ENCODE peak calls at places on chromosomes 16 and 17, in seven cellular contexts. C is stimulated activated CD4-positive, alpha-beta T cell treated with anti-CD3 and anti-CD28 coated beads, Interleukin-1b, Interleukin-23, amount 100 ng/mL, for 24 hours; I is D341Med; Y is kidney glomerular epithelial cell; B is SK-N-MC; K is anterior cingulate cortex; Z is stromal cell of bone marrow. S is an unnamed sample.

GRCh38 chr16:67659675-67660563 is at the start of gene ACD:
- DNase-seq in C (peak; percentile 89), Z (peak; percentile 80), K (peak; percentile 89), Y (peak; percentile 75), B (no peak), I (peak; percentile 95), S (peak; percentile 89)

GRCh38 chr16:11487289-11487688 is 99.4 kb downstream of the LITAF start:
- DNase-seq in I (no peak), B (no peak), Y (no peak), C (no peak), K (no peak), Z (no peak), S (no peak)

GRCh38 chr17:28317965-28318758 is 838 bp upstream of the TMEM97 start:
- DNase-seq in B (no peak), C (no peak), I (peak; percentile 76), K (no peak), Z (no peak), Y (no peak), S (peak; percentile 73)

GRCh38 chr16:7268182-7268581 is 64.5 kb upstream of the RBFOX1 start:
- DNase-seq in Y (peak; percentile 31), C (no peak), I (peak; percentile 67), Z (no peak), B (no peak), K (no peak), S (no peak)

GRCh38 chr16:14539156-14539555 is 90.9 kb downstream of the PARN start:
- DNase-seq in Y (no peak), Z (no peak), I (no peak), B (no peak), C (no peak), K (no peak), S (no peak)

GRCh38 chr17:1746975-1747543 is 4.4 kb downstream of the SERPINF2 start:
- DNase-seq in Y (no peak), I (no peak), B (no peak), C (no peak), Z (no peak), K (no peak), S (no peak)

GRCh38 chr16:69890891-69891282 is 60.2 kb upstream of the CLEC18A start:
- DNase-seq in Y (no peak), Z (no peak), C (no peak), I (no peak), K (no peak), B (no peak), S (no peak)

GRCh38 chr17:2170023-2170422 is 115.1 kb downstream of the HIC1 start:
- DNase-seq in B (no peak), Y (no peak), I (no peak), Z (no peak), C (no peak), K (no peak), S (no peak)

GRCh38 chr16:81498351-81498750 is 53.7 kb downstream of the CMIP start:
- DNase-seq in I (no peak), Y (no peak), B (no peak), K (no peak), C (no peak), Z (no peak), S (no peak)

GRCh38 chr17:30226878-30227277 is 8.6 kb downstream of the SLC6A4 start:
- DNase-seq in C (no peak), I (no peak), Z (no peak), K (no peak), Y (no peak), B (peak; percentile 61), S (no peak)

GRCh38 chr17:55607736-55608341 is 96.6 kb upstream of the SMIM36 start:
- DNase-seq in Y (no peak), K (no peak), Z (no peak), B (no peak), I (no peak), C (no peak), S (no peak)

GRCh38 chr17:34252138-34252889 is 2.8 kb upstream of the CCL2 start:
- DNase-seq in I (no peak), Z (peak; percentile 86), B (no peak), Y (peak; percentile 94), K (peak; percentile 83), C (no peak), S (no peak)

GRCh38 chr16:82582971-82583370 is 43.8 kb upstream of the CDH13 start:
- DNase-seq in B (no peak), Y (no peak), C (no peak), K (no peak), Z (no peak), I (no peak), S (no peak)

GRCh38 chr17:57445051-57445450 is 188.7 kb downstream of the MSI2 start:
- DNase-seq in K (no peak), Y (peak; percentile 19), Z (no peak), B (no peak), I (no peak), C (no peak), S (no peak)

GRCh38 chr16:79269211-79269863 is 331.2 kb downstream of the MAF start:
- DNase-seq in B (no peak), C (peak; percentile 55), Y (no peak), Z (no peak), K (no peak), I (no peak), S (no peak)

GRCh38 chr17:55410722-55411462 is 10.7 kb downstream of the MMD start:
- DNase-seq in C (no peak), B (no peak), Y (no peak), Z (no peak), I (no peak), K (no peak), S (no peak)

GRCh38 chr17:2418572-2418971 is 17.7 kb upstream of the MNT start:
- DNase-seq in I (no peak), K (no peak), Y (no peak), C (no peak), Z (no peak), B (no peak), S (no peak)

GRCh38 chr16:67015317-67015731 is 13.6 kb upstream of the CBFB start:
- DNase-seq in Z (no peak), Y (no peak), K (no peak), B (no peak), C (no peak), I (peak; percentile 31), S (no peak)

GRCh38 chr17:20226814-20227482 is 217.8 kb downstream of the SPECC1 start:
- DNase-seq in B (peak; percentile 16), Y (peak; percentile 62), Z (peak; percentile 63), I (peak; percentile 85), K (peak; percentile 76), C (peak; percentile 70), S (peak; percentile 92)

GRCh38 chr16:57324649-57325223 is 33.8 kb upstream of the CCL22 start:
- DNase-seq in I (no peak), B (no peak), C (no peak), K (no peak), Z (no peak), Y (no peak), S (no peak)

GRCh38 chr17:38619451-38619795 is 13.7 kb upstream of the SRCIN1 start:
- DNase-seq in Y (no peak), B (no peak), K (no peak), I (peak; percentile 11), Z (no peak), C (no peak), S (no peak)

GRCh38 chr16:87074635-87075318 is 242.4 kb downstream of the C16orf95 start:
- DNase-seq in C (no peak), K (no peak), Y (peak; percentile 15), B (no peak), Z (no peak), I (no peak), S (peak; percentile 67)

GRCh38 chr16:24119807-24120206 is 136.3 kb upstream of the CACNG3 start:
- DNase-seq in I (no peak), Y (no peak), K (no peak), Z (no peak), C (no peak), B (no peak), S (no peak)

GRCh38 chr17:77811521-77811920 is 147.0 kb upstream of the TNRC6C start:
- DNase-seq in B (no peak), C (no peak), K (no peak), Z (no peak), I (no peak), Y (no peak), S (peak; percentile 3)

GRCh38 chr16:87550510-87550961 is 51.8 kb upstream of the JPH3 start:
- DNase-seq in Y (no peak), B (no peak), Z (no peak), C (peak; percentile 36), K (no peak), I (peak; percentile 85), S (peak; percentile 72)

GRCh38 chr17:78252701-78253635 is 21.5 kb downstream of the TMEM235 start:
- DNase-seq in K (no peak), C (no peak), I (no peak), B (no peak), Y (no peak), Z (no peak), S (no peak)

GRCh38 chr16:66538910-66539309 is 11.0 kb downstream of the TK2 start:
- DNase-seq in Y (no peak), Z (no peak), I (no peak), C (no peak), B (no peak), K (no peak), S (no peak)

GRCh38 chr16:66261826-66262225 is 104.7 kb upstream of the CDH5 start:
- DNase-seq in B (no peak), Y (no peak), K (no peak), Z (no peak), I (no peak), C (no peak), S (no peak)

GRCh38 chr16:58451945-58452401 is 48.0 kb upstream of the NDRG4 start:
- DNase-seq in B (no peak), I (no peak), C (no peak), K (no peak), Z (peak; percentile 25), Y (peak; percentile 92), S (no peak)

GRCh38 chr17:57953703-57954420 is 1.4 kb downstream of the CUEDC1 start:
- DNase-seq in Y (no peak), K (no peak), C (no peak), I (no peak), B (no peak), Z (no peak), S (no peak)

GRCh38 chr17:75965468-75965867 is 13.5 kb downstream of the ACOX1 start:
- DNase-seq in C (no peak), K (no peak), Z (no peak), B (no peak), Y (no peak), I (no peak), S (no peak)

GRCh38 chr16:63776437-63776836 is 1345.4 kb downstream of the CDH11 start:
- DNase-seq in C (no peak), B (no peak), I (no peak), K (no peak), Y (no peak), Z (no peak), S (no peak)

GRCh38 chr16:11581677-11582076 is 5.0 kb downstream of the LITAF start:
- DNase-seq in B (no peak), Y (no peak), K (no peak), Z (no peak), I (no peak), C (no peak), S (no peak)

GRCh38 chr16:28984619-28985135 is at the start of gene LAT:
- DNase-seq in Y (no peak), I (no peak), K (no peak), C (peak; percentile 58), Z (no peak), B (no peak), S (no peak)